ENCODE peak calls at places on chromosomes 6 and 20, in five cellular contexts. One of them, this sample, is unnamed.

GRCh38 chr6:158033077-158033750 is 51.6 kb downstream of the SYNJ2 start:
- DNase-seq in C1 segment of cervical spinal cord: no peak
- DNase-seq in stimulated activated CD4-positive, alpha-beta T cell treated with anti-CD3 and anti-CD28 coated beads, Interleukin-1b, Interleukin-23, amount 100 ng/mL, for 1 hour: no peak
- DNase-seq in skeletal muscle cell: no peak
- DNase-seq in left ventricle myocardium superior: peak
- DNase-seq in this sample: no peak

GRCh38 chr6:44646355-44646754 is 258.8 kb downstream of the CDC5L start:
- DNase-seq in C1 segment of cervical spinal cord: no peak
- DNase-seq in stimulated activated CD4-positive, alpha-beta T cell treated with anti-CD3 and anti-CD28 coated beads, Interleukin-1b, Interleukin-23, amount 100 ng/mL, for 1 hour: no peak
- DNase-seq in skeletal muscle cell: peak
- DNase-seq in left ventricle myocardium superior: no peak
- DNase-seq in this sample: no peak

GRCh38 chr20:39849664-39850063 is 839.4 kb downstream of the MAFB start:
- DNase-seq in C1 segment of cervical spinal cord: peak
- DNase-seq in stimulated activated CD4-positive, alpha-beta T cell treated with anti-CD3 and anti-CD28 coated beads, Interleukin-1b, Interleukin-23, amount 100 ng/mL, for 1 hour: no peak
- DNase-seq in skeletal muscle cell: peak
- DNase-seq in left ventricle myocardium superior: peak
- DNase-seq in this sample: peak

GRCh38 chr6:20789162-20789561 is 254.9 kb downstream of the CDKAL1 start:
- DNase-seq in C1 segment of cervical spinal cord: no peak
- DNase-seq in stimulated activated CD4-positive, alpha-beta T cell treated with anti-CD3 and anti-CD28 coated beads, Interleukin-1b, Interleukin-23, amount 100 ng/mL, for 1 hour: no peak
- DNase-seq in skeletal muscle cell: no peak
- DNase-seq in left ventricle myocardium superior: no peak
- DNase-seq in this sample: peak

GRCh38 chr20:5918856-5919633 is 31.3 kb downstream of the TRMT6 start:
- DNase-seq in C1 segment of cervical spinal cord: no peak
- DNase-seq in stimulated activated CD4-positive, alpha-beta T cell treated with anti-CD3 and anti-CD28 coated beads, Interleukin-1b, Interleukin-23, amount 100 ng/mL, for 1 hour: no peak
- DNase-seq in skeletal muscle cell: no peak
- DNase-seq in left ventricle myocardium superior: no peak
- DNase-seq in this sample: no peak

GRCh38 chr6:115474443-115475041 is 586.1 kb downstream of the FRK start:
- DNase-seq in C1 segment of cervical spinal cord: no peak
- DNase-seq in stimulated activated CD4-positive, alpha-beta T cell treated with anti-CD3 and anti-CD28 coated beads, Interleukin-1b, Interleukin-23, amount 100 ng/mL, for 1 hour: no peak
- DNase-seq in skeletal muscle cell: no peak
- DNase-seq in left ventricle myocardium superior: no peak
- DNase-seq in this sample: no peak

GRCh38 chr6:106490974-106491373 is 130.5 kb downstream of the CRYBG1 start:
- DNase-seq in C1 segment of cervical spinal cord: no peak
- DNase-seq in stimulated activated CD4-positive, alpha-beta T cell treated with anti-CD3 and anti-CD28 coated beads, Interleukin-1b, Interleukin-23, amount 100 ng/mL, for 1 hour: no peak
- DNase-seq in skeletal muscle cell: no peak
- DNase-seq in left ventricle myocardium superior: no peak
- DNase-seq in this sample: no peak

GRCh38 chr6:80605165-80605989 is 498.9 kb downstream of the BCKDHB start:
- DNase-seq in C1 segment of cervical spinal cord: no peak
- DNase-seq in stimulated activated CD4-positive, alpha-beta T cell treated with anti-CD3 and anti-CD28 coated beads, Interleukin-1b, Interleukin-23, amount 100 ng/mL, for 1 hour: no peak
- DNase-seq in skeletal muscle cell: peak
- DNase-seq in left ventricle myocardium superior: no peak
- DNase-seq in this sample: peak

GRCh38 chr20:16215056-16215455 is 358.2 kb downstream of the KIF16B start:
- DNase-seq in C1 segment of cervical spinal cord: no peak
- DNase-seq in stimulated activated CD4-positive, alpha-beta T cell treated with anti-CD3 and anti-CD28 coated beads, Interleukin-1b, Interleukin-23, amount 100 ng/mL, for 1 hour: no peak
- DNase-seq in skeletal muscle cell: no peak
- DNase-seq in left ventricle myocardium superior: no peak
- DNase-seq in this sample: no peak

GRCh38 chr6:168686831-168687730 is 246.1 kb downstream of the SMOC2 start:
- DNase-seq in C1 segment of cervical spinal cord: no peak
- DNase-seq in stimulated activated CD4-positive, alpha-beta T cell treated with anti-CD3 and anti-CD28 coated beads, Interleukin-1b, Interleukin-23, amount 100 ng/mL, for 1 hour: no peak
- DNase-seq in skeletal muscle cell: no peak
- DNase-seq in left ventricle myocardium superior: no peak
- DNase-seq in this sample: no peak

GRCh38 chr6:4928426-4928825 is 75.4 kb downstream of the RPP40 start:
- DNase-seq in C1 segment of cervical spinal cord: no peak
- DNase-seq in stimulated activated CD4-positive, alpha-beta T cell treated with anti-CD3 and anti-CD28 coated beads, Interleukin-1b, Interleukin-23, amount 100 ng/mL, for 1 hour: no peak
- DNase-seq in skeletal muscle cell: no peak
- DNase-seq in left ventricle myocardium superior: no peak
- DNase-seq in this sample: no peak

GRCh38 chr6:3176562-3177355 is 19.4 kb upstream of the TUBB2A start:
- DNase-seq in C1 segment of cervical spinal cord: no peak
- DNase-seq in stimulated activated CD4-positive, alpha-beta T cell treated with anti-CD3 and anti-CD28 coated beads, Interleukin-1b, Interleukin-23, amount 100 ng/mL, for 1 hour: no peak
- DNase-seq in skeletal muscle cell: peak
- DNase-seq in left ventricle myocardium superior: no peak
- DNase-seq in this sample: no peak

GRCh38 chr6:56852249-56852606 is 102.7 kb upstream of the BEND6 start:
- DNase-seq in C1 segment of cervical spinal cord: no peak
- DNase-seq in stimulated activated CD4-positive, alpha-beta T cell treated with anti-CD3 and anti-CD28 coated beads, Interleukin-1b, Interleukin-23, amount 100 ng/mL, for 1 hour: no peak
- DNase-seq in skeletal muscle cell: no peak
- DNase-seq in left ventricle myocardium superior: no peak
- DNase-seq in this sample: no peak

GRCh38 chr20:51190783-51191180 is 167.9 kb upstream of the KCNG1 start:
- DNase-seq in C1 segment of cervical spinal cord: no peak
- DNase-seq in stimulated activated CD4-positive, alpha-beta T cell treated with anti-CD3 and anti-CD28 coated beads, Interleukin-1b, Interleukin-23, amount 100 ng/mL, for 1 hour: no peak
- DNase-seq in skeletal muscle cell: no peak
- DNase-seq in left ventricle myocardium superior: no peak
- DNase-seq in this sample: no peak

GRCh38 chr6:96302991-96303390 is 218.6 kb upstream of the UFL1 start:
- DNase-seq in C1 segment of cervical spinal cord: no peak
- DNase-seq in stimulated activated CD4-positive, alpha-beta T cell treated with anti-CD3 and anti-CD28 coated beads, Interleukin-1b, Interleukin-23, amount 100 ng/mL, for 1 hour: no peak
- DNase-seq in skeletal muscle cell: no peak
- DNase-seq in left ventricle myocardium superior: no peak
- DNase-seq in this sample: no peak

GRCh38 chr6:110523461-110524021 is 47.1 kb upstream of the SLC22A16 start:
- DNase-seq in C1 segment of cervical spinal cord: no peak
- DNase-seq in stimulated activated CD4-positive, alpha-beta T cell treated with anti-CD3 and anti-CD28 coated beads, Interleukin-1b, Interleukin-23, amount 100 ng/mL, for 1 hour: no peak
- DNase-seq in skeletal muscle cell: no peak
- DNase-seq in left ventricle myocardium superior: no peak
- DNase-seq in this sample: no peak

GRCh38 chr6:149246691-149247384 is 70.7 kb upstream of the TAB2 start:
- DNase-seq in C1 segment of cervical spinal cord: no peak
- DNase-seq in stimulated activated CD4-positive, alpha-beta T cell treated with anti-CD3 and anti-CD28 coated beads, Interleukin-1b, Interleukin-23, amount 100 ng/mL, for 1 hour: no peak
- DNase-seq in skeletal muscle cell: no peak
- DNase-seq in left ventricle myocardium superior: no peak
- DNase-seq in this sample: no peak

GRCh38 chr20:17624070-17624469 is 54.2 kb downstream of the DSTN start:
- DNase-seq in C1 segment of cervical spinal cord: no peak
- DNase-seq in stimulated activated CD4-positive, alpha-beta T cell treated with anti-CD3 and anti-CD28 coated beads, Interleukin-1b, Interleukin-23, amount 100 ng/mL, for 1 hour: no peak
- DNase-seq in skeletal muscle cell: no peak
- DNase-seq in left ventricle myocardium superior: peak
- DNase-seq in this sample: no peak

GRCh38 chr6:143961868-143962643 is 46.0 kb downstream of the PLAGL1 start:
- DNase-seq in C1 segment of cervical spinal cord: no peak
- DNase-seq in stimulated activated CD4-positive, alpha-beta T cell treated with anti-CD3 and anti-CD28 coated beads, Interleukin-1b, Interleukin-23, amount 100 ng/mL, for 1 hour: no peak
- DNase-seq in skeletal muscle cell: no peak
- DNase-seq in left ventricle myocardium superior: no peak
- DNase-seq in this sample: no peak

GRCh38 chr20:23971320-23971719 is 17.3 kb downstream of the GGTLC1 start:
- DNase-seq in C1 segment of cervical spinal cord: no peak
- DNase-seq in stimulated activated CD4-positive, alpha-beta T cell treated with anti-CD3 and anti-CD28 coated beads, Interleukin-1b, Interleukin-23, amount 100 ng/mL, for 1 hour: no peak
- DNase-seq in skeletal muscle cell: no peak
- DNase-seq in left ventricle myocardium superior: no peak
- DNase-seq in this sample: no peak

GRCh38 chr6:124480021-124480430 is 482.2 kb upstream of the RNF217 start:
- DNase-seq in C1 segment of cervical spinal cord: no peak
- DNase-seq in stimulated activated CD4-positive, alpha-beta T cell treated with anti-CD3 and anti-CD28 coated beads, Interleukin-1b, Interleukin-23, amount 100 ng/mL, for 1 hour: no peak
- DNase-seq in skeletal muscle cell: peak
- DNase-seq in left ventricle myocardium superior: no peak
- DNase-seq in this sample: no peak

GRCh38 chr6:109978174-109979032 is at the start of gene GPR6:
- DNase-seq in C1 segment of cervical spinal cord: no peak
- DNase-seq in stimulated activated CD4-positive, alpha-beta T cell treated with anti-CD3 and anti-CD28 coated beads, Interleukin-1b, Interleukin-23, amount 100 ng/mL, for 1 hour: peak
- DNase-seq in skeletal muscle cell: peak
- DNase-seq in left ventricle myocardium superior: peak
- DNase-seq in this sample: peak

GRCh38 chr6:139175389-139175788 is 40.5 kb downstream of the HECA start:
- DNase-seq in C1 segment of cervical spinal cord: no peak
- DNase-seq in stimulated activated CD4-positive, alpha-beta T cell treated with anti-CD3 and anti-CD28 coated beads, Interleukin-1b, Interleukin-23, amount 100 ng/mL, for 1 hour: no peak
- DNase-seq in skeletal muscle cell: no peak
- DNase-seq in left ventricle myocardium superior: no peak
- DNase-seq in this sample: peak

GRCh38 chr20:25496968-25497401 is 88.3 kb downstream of the NINL start:
- DNase-seq in C1 segment of cervical spinal cord: no peak
- DNase-seq in stimulated activated CD4-positive, alpha-beta T cell treated with anti-CD3 and anti-CD28 coated beads, Interleukin-1b, Interleukin-23, amount 100 ng/mL, for 1 hour: no peak
- DNase-seq in skeletal muscle cell: peak
- DNase-seq in left ventricle myocardium superior: no peak
- DNase-seq in this sample: no peak

GRCh38 chr6:39555136-39555535 is 170.1 kb downstream of the KIF6 start:
- DNase-seq in C1 segment of cervical spinal cord: no peak
- DNase-seq in stimulated activated CD4-positive, alpha-beta T cell treated with anti-CD3 and anti-CD28 coated beads, Interleukin-1b, Interleukin-23, amount 100 ng/mL, for 1 hour: no peak
- DNase-seq in skeletal muscle cell: no peak
- DNase-seq in left ventricle myocardium superior: no peak
- DNase-seq in this sample: no peak

GRCh38 chr6:64831680-64832079 is 875.3 kb downstream of the EYS start:
- DNase-seq in C1 segment of cervical spinal cord: no peak
- DNase-seq in stimulated activated CD4-positive, alpha-beta T cell treated with anti-CD3 and anti-CD28 coated beads, Interleukin-1b, Interleukin-23, amount 100 ng/mL, for 1 hour: no peak
- DNase-seq in skeletal muscle cell: no peak
- DNase-seq in left ventricle myocardium superior: no peak
- DNase-seq in this sample: no peak

GRCh38 chr6:155077331-155077730 is 82.2 kb downstream of the TIAM2 start:
- DNase-seq in C1 segment of cervical spinal cord: no peak
- DNase-seq in stimulated activated CD4-positive, alpha-beta T cell treated with anti-CD3 and anti-CD28 coated beads, Interleukin-1b, Interleukin-23, amount 100 ng/mL, for 1 hour: no peak
- DNase-seq in skeletal muscle cell: no peak
- DNase-seq in left ventricle myocardium superior: no peak
- DNase-seq in this sample: no peak

This sample was measured in globus pallidus.